ENCODE peak calls at places on chromosomes 11 and 22, in six cellular contexts. Z is body of pancreas, L is keratinocyte, K is pancreas, B is left ventricle myocardium inferior, N is PC-9. X is an unnamed sample.

GRCh38 chr11:128341767-128342318 is 245.5 kb downstream of the ETS1 start:
- DNase-seq in Z (no peak), L (no peak), K (no peak), B (no peak), N (no peak), X (no peak)

GRCh38 chr11:118000067-118000849 is 14.1 kb downstream of the IL10RA start:
- DNase-seq in Z (no peak), L (no peak), K (no peak), B (no peak), N (no peak), X (no peak)

GRCh38 chr11:26753738-26754504 is 32.1 kb upstream of the SLC5A12 start:
- DNase-seq in Z (peak; percentile 43), L (no peak), K (no peak), B (no peak), N (peak; percentile 8), X (no peak)

GRCh38 chr11:123151366-123151765 is 43.7 kb downstream of the CLMP start:
- DNase-seq in Z (no peak), L (no peak), K (no peak), B (no peak), N (no peak), X (no peak)

GRCh38 chr11:134538793-134539192 is 126.8 kb upstream of the B3GAT1 start:
- DNase-seq in Z (no peak), L (no peak), K (no peak), B (no peak), N (no peak), X (no peak)

GRCh38 chr11:32002311-32002710 is 88.6 kb upstream of the RCN1 start:
- DNase-seq in Z (no peak), L (no peak), K (no peak), B (no peak), N (no peak), X (no peak)

GRCh38 chr11:5210376-5210885 is 9.9 kb upstream of the OR51V1 start:
- DNase-seq in Z (no peak), L (no peak), K (no peak), B (no peak), N (no peak), X (no peak)

GRCh38 chr11:93908689-93909088 is 58.3 kb upstream of the VSTM5 start:
- DNase-seq in Z (no peak), L (peak; percentile 52), K (no peak), B (no peak), N (peak; percentile 26), X (no peak)

GRCh38 chr22:50017701-50018224 is 5.2 kb upstream of the IL17REL start:
- DNase-seq in Z (no peak), L (no peak), K (no peak), B (no peak), N (no peak), X (no peak)

GRCh38 chr22:41535244-41535643 is 9.0 kb downstream of the POLR3H start:
- DNase-seq in Z (no peak), L (no peak), K (no peak), B (no peak), N (no peak), X (no peak)

GRCh38 chr11:134392953-134393615 is 19.0 kb downstream of the B3GAT1 start:
- DNase-seq in Z (no peak), L (no peak), K (no peak), B (no peak), N (no peak), X (no peak)

GRCh38 chr11:75275581-75275980 is 35.0 kb downstream of the TPBGL start:
- DNase-seq in Z (no peak), L (no peak), K (no peak), B (peak; percentile 38), N (no peak), X (peak; percentile 51)

GRCh38 chr11:76624515-76625379 is 45.8 kb downstream of the LRRC32 start:
- DNase-seq in Z (no peak), L (no peak), K (no peak), B (no peak), N (no peak), X (no peak)

GRCh38 chr22:27990879-27991278 is 71.8 kb upstream of the PITPNB start:
- DNase-seq in Z (peak; percentile 28), L (no peak), K (no peak), B (peak; percentile 81), N (no peak), X (peak; percentile 45)

GRCh38 chr22:45969801-45970464 is 7.0 kb downstream of the WNT7B start:
- DNase-seq in Z (no peak), L (no peak), K (no peak), B (no peak), N (no peak), X (no peak)

GRCh38 chr22:44160416-44160815 is 20.3 kb upstream of the PARVG start:
- DNase-seq in Z (no peak), L (no peak), K (no peak), B (no peak), N (no peak), X (no peak)

GRCh38 chr11:43937434-43938411 is 4.7 kb upstream of the C11orf96 start:
- DNase-seq in Z (no peak), L (peak; percentile 17), K (no peak), B (no peak), N (peak; percentile 44), X (no peak)

GRCh38 chr11:130606181-130606580 is 157.7 kb downstream of the ADAMTS15 start:
- DNase-seq in Z (no peak), L (no peak), K (no peak), B (no peak), N (no peak), X (no peak)

GRCh38 chr11:124880958-124881357 is 15.7 kb downstream of the ROBO3 start:
- DNase-seq in Z (no peak), L (no peak), K (no peak), B (no peak), N (no peak), X (no peak)
- H3K27ac ChIP-seq in Z (no peak overlapping the region), L (no peak overlapping the region), K (no peak overlapping the region), B (no peak overlapping the region), N (no peak overlapping the region), X (no peak overlapping the region)

DNA sequence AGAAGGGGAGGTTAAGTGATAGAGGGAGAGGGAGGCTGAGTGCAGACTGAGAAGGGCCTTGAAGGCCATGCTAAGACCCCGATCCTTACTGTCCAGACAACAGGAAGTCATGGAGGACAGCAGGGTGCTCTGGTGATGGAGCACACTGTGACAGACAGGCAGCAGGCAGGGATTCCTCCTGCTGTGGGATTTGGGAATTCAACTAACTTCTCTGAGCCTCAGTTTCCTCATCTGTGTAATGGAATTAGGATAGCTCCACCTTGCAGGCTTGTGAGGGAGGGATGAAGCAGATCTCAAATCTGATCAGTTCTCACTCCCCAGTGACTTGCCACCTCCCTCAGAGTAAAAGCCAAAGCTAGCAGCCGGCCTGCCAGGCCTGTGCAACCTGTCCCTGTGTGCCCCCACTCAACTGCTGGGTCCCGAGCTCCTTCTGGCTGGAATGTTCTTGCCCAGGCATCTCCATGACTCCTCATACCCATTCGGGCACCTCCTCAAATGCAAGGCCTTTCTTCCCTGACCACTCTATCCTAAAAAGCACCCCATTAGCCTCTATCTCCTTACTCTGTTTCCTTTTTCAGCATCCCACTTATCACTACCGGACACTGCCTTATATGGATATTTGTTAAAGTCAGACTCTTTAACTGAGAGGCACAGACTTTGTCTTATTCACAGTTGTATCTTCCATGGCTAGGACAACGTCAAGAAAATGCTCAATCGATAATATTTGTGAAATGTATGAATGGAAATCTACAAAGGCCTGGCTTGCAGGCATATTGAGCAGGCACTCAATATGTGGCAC is 9.5 kb downstream of the ARAP1 start:
- DNase-seq in Z (no peak), L (no peak), K (no peak), B (no peak), N (no peak), X (no peak)
- H3K4me1 ChIP-seq in Z (no peaks in the 10 kb centered on the region), L (peaks cover 40% of the 10 kb centered on the region), K (no peaks in the 10 kb centered on the region), B (peaks cover 41% of the 10 kb centered on the region), N (peaks cover 59% of the 10 kb centered on the region), X (peaks cover 67% of the 10 kb centered on the region)

GRCh38 chr11:11621881-11622706 is at the start of gene GALNT18:
- DNase-seq in Z (peak; percentile 93), L (peak; percentile 66), K (peak; percentile 96), B (peak; percentile 94), N (peak; percentile 65), X (peak; percentile 32)

GRCh38 chr11:11620251-11620965 is 1.4 kb downstream of the GALNT18 start:
- DNase-seq in Z (peak; percentile 57), L (no peak), K (peak; percentile 55), B (peak; percentile 55), N (no peak), X (no peak)

GRCh38 chr11:11618973-11619435 is 2.8 kb downstream of the GALNT18 start:
- DNase-seq in Z (no peak), L (no peak), K (no peak), B (no peak), N (no peak), X (no peak)

GRCh38 chr11:11622772-11623531 is 1.1 kb upstream of the GALNT18 start:
- DNase-seq in Z (no peak), L (no peak), K (no peak), B (no peak), N (no peak), X (no peak)

DNA sequence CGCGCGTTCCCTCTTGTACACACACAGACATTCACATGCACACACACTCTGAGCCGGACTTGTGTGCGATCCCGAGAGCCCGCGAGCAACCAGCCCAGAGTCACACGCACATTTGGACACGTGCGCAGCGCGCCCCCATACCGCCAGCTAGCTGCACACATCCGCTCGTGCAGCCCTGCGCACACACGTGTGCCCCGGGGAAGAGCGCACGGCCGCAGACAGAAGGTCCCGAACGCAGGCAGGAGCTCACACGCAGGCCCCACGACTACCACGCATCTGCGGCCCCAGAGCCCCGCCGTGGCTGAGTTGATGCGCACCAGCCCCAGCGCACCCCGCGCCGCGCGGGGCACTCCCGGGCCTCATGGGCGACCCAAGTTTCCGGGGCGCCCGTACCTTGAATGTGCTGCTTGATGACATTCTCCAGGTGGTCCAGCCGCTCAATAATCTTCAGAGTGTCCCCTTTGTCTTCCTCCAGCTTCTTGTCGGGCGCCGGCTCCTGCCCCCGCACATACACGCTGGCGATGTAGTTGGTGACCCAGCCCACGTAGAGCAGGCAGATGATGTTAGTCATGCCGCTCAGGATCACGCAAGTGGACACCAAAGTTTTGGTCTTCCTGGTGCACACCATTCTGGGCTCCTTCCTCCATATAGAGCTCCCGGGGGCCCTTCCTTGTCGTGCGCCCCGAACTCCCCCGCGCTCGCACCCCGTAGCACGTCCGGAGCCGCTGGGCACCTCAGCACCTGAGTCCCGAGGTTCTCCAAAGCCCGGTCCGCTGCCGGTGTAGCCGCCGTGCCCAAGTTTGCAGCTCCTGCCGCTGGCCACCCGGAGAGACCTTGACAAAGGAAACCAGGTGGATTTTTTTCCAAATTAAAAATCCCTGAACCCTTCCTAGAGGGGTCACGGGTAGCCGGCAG is 582 bp downstream of the GALNT18 start:
- DNase-seq in Z (peak; percentile 26), L (no peak), K (peak; percentile 34), B (peak; percentile 58), N (no peak), X (no peak)
- TF ChIP-seq CTCF in Z (peak; percentile 5), L (no peak), K (no peak), B (peak; percentile 36), N (no peak), X (no peak)

DNA sequence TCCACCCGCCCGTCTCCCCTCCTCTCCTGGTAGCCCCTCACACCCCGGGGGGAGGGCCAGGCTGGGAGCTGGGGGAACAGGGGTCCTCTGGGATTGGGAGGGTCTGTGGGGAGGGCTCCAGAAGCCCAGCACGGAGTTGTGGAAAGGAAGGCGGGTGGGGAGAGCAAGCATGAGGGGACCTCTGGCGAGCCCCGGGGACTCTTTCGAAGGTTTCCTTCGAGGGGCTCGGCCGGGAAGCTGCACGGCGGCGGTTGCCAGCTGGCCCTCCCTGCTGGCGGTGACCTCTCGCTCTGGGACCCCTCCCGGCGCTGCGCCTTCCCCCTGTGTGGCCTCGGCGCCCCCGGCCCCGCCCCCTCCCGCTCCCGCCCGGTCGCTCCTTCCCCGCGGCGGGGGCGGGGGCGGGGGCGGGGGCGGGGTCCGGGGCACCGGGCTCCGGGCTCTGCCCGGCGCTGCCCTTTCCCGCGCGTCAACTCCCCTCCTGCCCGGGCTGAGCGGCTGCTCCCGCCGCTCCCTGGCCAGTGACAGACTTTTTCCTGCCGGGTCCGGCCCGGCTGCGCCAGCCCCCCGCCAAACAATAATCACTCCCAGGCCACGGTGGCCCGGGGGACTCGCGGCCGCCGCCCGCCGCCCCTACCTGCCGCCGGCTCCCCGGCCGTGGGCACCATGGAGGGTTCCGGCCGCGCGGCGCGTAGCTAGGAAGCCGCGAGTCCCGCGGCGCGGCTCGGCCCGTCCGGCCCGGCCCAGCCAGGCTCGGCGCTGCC is 986 bp downstream of the CLCF1 start:
- DNase-seq in Z (peak; percentile 40), L (no peak), K (peak; percentile 65), B (no peak), N (peak; percentile 56), X (no peak)
- H3K27ac ChIP-seq in Z (peak overlapping the region; percentile 94), L (no peak overlapping the region), K (peak overlapping the region; percentile 84), B (peak overlapping the region; percentile 91), N (peak overlapping the region; percentile 99), X (no peak overlapping the region)